ENCODE peak calls at places on chromosome 17, in six cellular contexts. T, U, J, N, W and K are unnamed samples.

GRCh38 chr17:78133179-78133951 is 2.8 kb downstream of the TMC8 start:
- DNase-seq in T (no peak), U (no peak), J (no peak), N (no peak), W (no peak), K (peak)

GRCh38 chr17:27457731-27458523 is 1.7 kb downstream of the KSR1 start:
- DNase-seq in T (peak), U (peak), J (no peak), N (no peak), W (no peak), K (peak)

GRCh38 chr17:79415909-79416308 is 194.9 kb downstream of the RBFOX3 start:
- DNase-seq in T (no peak), U (no peak), J (no peak), N (no peak), W (no peak), K (no peak)

GRCh38 chr17:22217135-22217534 is 524.8 kb downstream of the KCNJ18 start:
- DNase-seq in T (no peak), U (no peak), J (no peak), N (no peak), W (no peak), K (no peak)

GRCh38 chr17:17919169-17920107 is 52.8 kb downstream of the TOM1L2 start:
- DNase-seq in T (peak), U (peak), J (no peak), N (peak), W (peak), K (peak)

GRCh38 chr17:56810286-56810781 is 23.4 kb downstream of the C17orf67 start:
- DNase-seq in T (no peak), U (no peak), J (no peak), N (no peak), W (no peak), K (no peak)

GRCh38 chr17:17379197-17379991 is 76.2 kb downstream of the NT5M start:
- DNase-seq in T (no peak), U (peak), J (no peak), N (no peak), W (no peak), K (no peak)

GRCh38 chr17:76716146-76716833 is 5.5 kb upstream of the MXRA7 start:
- DNase-seq in T (peak), U (peak), J (no peak), N (no peak), W (no peak), K (no peak)

GRCh38 chr17:27633312-27634025 is 2.5 kb downstream of the LGALS9 start:
- DNase-seq in T (no peak), U (peak), J (no peak), N (no peak), W (no peak), K (no peak)

GRCh38 chr17:3589784-3590183 is 19.4 kb downstream of the TRPV1 start:
- DNase-seq in T (no peak), U (no peak), J (no peak), N (no peak), W (no peak), K (peak)

GRCh38 chr17:39939588-39940419 is 12.3 kb downstream of the LRRC3C start:
- DNase-seq in T (peak), U (peak), J (no peak), N (no peak), W (no peak), K (no peak)

GRCh38 chr17:50699410-50699809 is 8.3 kb downstream of the ANKRD40 start:
- DNase-seq in T (no peak), U (no peak), J (no peak), N (no peak), W (no peak), K (no peak)

GRCh38 chr17:75514299-75515228 is 773 bp downstream of the CASKIN2 start:
- DNase-seq in T (peak), U (peak), J (no peak), N (no peak), W (no peak), K (peak)

GRCh38 chr17:61155590-61156181 is 244.0 kb upstream of the TBX2 start:
- DNase-seq in T (no peak), U (no peak), J (no peak), N (no peak), W (no peak), K (no peak)

GRCh38 chr17:29357232-29357631 is 32.9 kb upstream of the TAOK1 start:
- DNase-seq in T (no peak), U (no peak), J (no peak), N (no peak), W (no peak), K (no peak)

GRCh38 chr17:4605826-4606225 is 21.5 kb downstream of the SMTNL2 start:
- DNase-seq in T (no peak), U (peak), J (no peak), N (no peak), W (no peak), K (no peak)

GRCh38 chr17:75875940-75876189 is 2.5 kb downstream of the TRIM47 start:
- DNase-seq in T (no peak), U (no peak), J (no peak), N (no peak), W (no peak), K (no peak)

GRCh38 chr17:63426917-63427308 is 19.2 kb downstream of the CYB561 start:
- DNase-seq in T (no peak), U (no peak), J (no peak), N (no peak), W (no peak), K (no peak)

GRCh38 chr17:57404073-57404472 is 147.8 kb downstream of the MSI2 start:
- DNase-seq in T (no peak), U (no peak), J (no peak), N (peak), W (no peak), K (no peak)

GRCh38 chr17:82806645-82807044 is 33.2 kb downstream of the ZNF750 start:
- DNase-seq in T (no peak), U (no peak), J (no peak), N (no peak), W (no peak), K (no peak)

GRCh38 chr17:82153745-82154375 is 55.8 kb upstream of the FASN start:
- DNase-seq in T (peak), U (peak), J (peak), N (peak), W (peak), K (peak)

GRCh38 chr17:27356091-27356705 is 62.3 kb downstream of the WSB1 start:
- DNase-seq in T (no peak), U (no peak), J (no peak), N (no peak), W (no peak), K (no peak)

DNA sequence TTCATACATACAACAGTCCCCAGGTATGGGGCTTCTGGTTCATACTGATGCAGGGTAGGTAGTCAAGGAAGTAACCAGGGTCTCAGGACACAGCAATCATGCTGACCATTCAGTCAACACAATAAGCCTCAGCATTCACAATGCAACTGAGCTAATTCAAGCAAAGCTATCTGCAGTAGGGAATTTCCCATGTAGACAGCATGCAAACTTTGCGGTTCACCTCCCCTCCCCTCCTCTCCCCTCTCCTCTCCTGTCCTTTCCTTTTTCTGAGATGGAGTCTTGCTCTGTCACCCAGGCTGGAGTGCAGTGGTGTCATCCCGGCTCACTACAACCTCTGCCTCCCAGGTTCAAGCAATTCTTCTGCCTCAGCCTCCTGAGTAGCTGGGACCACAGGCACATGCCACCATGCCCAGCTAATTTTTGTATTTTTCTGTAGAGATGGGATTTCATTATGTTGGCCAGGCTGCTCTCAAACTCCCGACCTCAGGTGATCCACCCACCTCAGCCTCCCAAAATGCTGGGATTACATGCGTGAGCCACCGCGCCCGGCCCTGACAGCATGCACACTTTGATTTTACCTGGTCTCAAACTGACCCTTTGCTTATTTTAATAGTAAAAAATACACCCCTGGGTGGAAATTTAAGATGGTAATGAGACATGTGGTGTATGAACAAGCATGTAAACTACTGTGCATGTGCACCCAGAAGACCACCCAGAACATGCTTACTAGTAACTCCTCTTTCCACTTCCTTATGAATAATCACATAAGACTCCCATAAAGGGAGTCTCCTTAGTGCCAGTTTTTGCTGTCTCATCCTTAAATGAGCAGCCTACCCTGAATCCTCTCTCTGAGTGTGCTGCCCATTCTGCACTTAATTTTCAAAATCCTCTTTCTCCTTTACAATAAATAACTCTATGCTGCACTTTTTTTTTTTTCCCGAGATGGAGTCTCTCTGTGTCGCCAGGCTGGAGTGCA is 9.3 kb upstream of the RNF135 start:
- DNase-seq in T (peak), U (peak), J (no peak), N (no peak), W (no peak), K (peak)
- H3K9ac ChIP-seq in T (no peak), U (no peak), J (no peak), N (no peak), W (no peak), K (no peak)

GRCh38 chr17:72462814-72463213 is 342.0 kb downstream of the SOX9 start:
- DNase-seq in T (no peak), U (no peak), J (no peak), N (no peak), W (no peak), K (no peak)

GRCh38 chr17:72466606-72467005 is 345.8 kb downstream of the SOX9 start:
- DNase-seq in T (no peak), U (no peak), J (no peak), N (no peak), W (no peak), K (no peak)

GRCh38 chr17:72463287-72464102 is 342.7 kb downstream of the SOX9 start:
- DNase-seq in T (no peak), U (no peak), J (no peak), N (no peak), W (no peak), K (no peak)

GRCh38 chr17:72466199-72466598 is 345.4 kb downstream of the SOX9 start:
- DNase-seq in T (peak), U (peak), J (no peak), N (no peak), W (no peak), K (no peak)

GRCh38 chr17:72465191-72466024 is 344.6 kb downstream of the SOX9 start:
- DNase-seq in T (peak), U (peak), J (no peak), N (peak), W (peak), K (peak)
- H3K9ac ChIP-seq in T (no peak), U (peak), J (no peak), N (peak), W (no peak), K (no peak)

GRCh38 chr17:46122486-46122871 is 70.8 kb downstream of the KANSL1 start:
- DNase-seq in T (no peak), U (no peak), J (no peak), N (no peak), W (no peak), K (no peak)
- H3K9ac ChIP-seq in T (no peak), U (no peak), J (no peak), N (no peak), W (no peak), K (no peak)

DNA sequence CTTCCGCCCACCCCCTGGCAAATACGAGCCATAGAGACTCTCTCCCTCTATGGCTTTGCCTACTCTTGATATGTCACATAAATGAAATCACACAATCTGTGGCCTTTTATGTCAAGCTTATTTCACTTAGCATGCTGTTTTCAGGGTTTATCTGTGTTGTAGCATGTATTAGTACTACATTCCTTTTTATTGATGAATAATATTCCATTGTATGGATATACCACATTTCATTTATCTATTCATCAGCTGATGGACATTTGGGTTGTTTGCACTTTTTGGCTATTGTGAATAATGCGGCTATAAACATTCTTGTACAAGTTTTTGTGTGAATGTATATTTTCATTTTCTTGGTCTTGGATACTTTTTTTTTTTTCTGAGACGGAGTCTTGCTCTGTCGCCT is 37.0 kb upstream of the DHX8 start:
- DNase-seq in T (no peak), U (no peak), J (no peak), N (no peak), W (no peak), K (no peak)
- H3K9ac ChIP-seq in T (no peak), U (no peak), J (no peak), N (no peak), W (no peak), K (no peak)

GRCh38 chr17:10192963-10193362 is 5.4 kb downstream of the GAS7 start:
- DNase-seq in T (peak), U (peak), J (no peak), N (no peak), W (no peak), K (no peak)

GRCh38 chr17:10196384-10196783 is 2.0 kb downstream of the GAS7 start:
- DNase-seq in T (no peak), U (no peak), J (no peak), N (no peak), W (no peak), K (no peak)

GRCh38 chr17:10195090-10195489 is 3.3 kb downstream of the GAS7 start:
- DNase-seq in T (no peak), U (no peak), J (no peak), N (no peak), W (no peak), K (no peak)

GRCh38 chr17:10193632-10194031 is 4.8 kb downstream of the GAS7 start:
- DNase-seq in T (no peak), U (no peak), J (no peak), N (no peak), W (no peak), K (no peak)

DNA sequence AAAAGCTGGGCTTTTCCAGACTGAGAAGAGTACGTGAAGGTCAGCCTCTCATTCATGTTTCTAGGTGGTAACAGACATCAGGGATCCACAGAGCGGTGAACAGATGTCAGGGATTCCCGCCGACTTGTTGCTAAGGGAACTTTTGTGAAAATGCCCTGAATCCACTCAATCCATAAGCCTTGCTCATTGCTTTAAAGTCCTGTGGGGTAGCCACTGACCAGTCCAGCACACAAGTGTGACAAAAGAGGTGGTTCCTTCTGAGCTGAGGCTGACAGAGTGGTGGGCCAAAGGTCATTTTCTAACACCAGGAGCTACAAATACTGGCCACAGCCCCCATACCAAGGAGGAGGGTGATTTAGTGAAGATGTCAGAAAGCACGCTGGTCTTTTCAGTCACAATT is 5.9 kb downstream of the GAS7 start:
- DNase-seq in T (no peak), U (no peak), J (no peak), N (no peak), W (no peak), K (no peak)
- H3K9ac ChIP-seq in T (peak), U (no peak), J (no peak), N (no peak), W (no peak), K (no peak)